ENCODE peak calls at places on chromosome 2, in six cellular contexts. W, E, V, F, Y and U are unnamed samples.
A peak's percentile ranks its signal among the peaks of the same experiment; 100 is the strongest.

GRCh38 chr2:27211241-27211942 is 449 bp upstream of the ATRAID start:
- DNase-seq in Y (no peak), F (peak; percentile 50), E (no peak), W (no peak), V (peak; percentile 96), U (peak; percentile 50)

GRCh38 chr2:46812381-46813024 is 103.1 kb downstream of the MCFD2 start:
- DNase-seq in F (peak; percentile 54), V (no peak), Y (no peak), E (no peak), W (peak; percentile 55), U (no peak)

GRCh38 chr2:99101697-99102096 is 39.8 kb upstream of the C2orf15 start:
- DNase-seq in W (no peak), V (no peak), E (peak; percentile 32), Y (no peak), F (no peak), U (peak; percentile 74)

GRCh38 chr2:63741884-63742583 is 99.7 kb upstream of the UGP2 start:
- DNase-seq in Y (no peak), V (no peak), W (peak; percentile 29), E (no peak), F (peak; percentile 53), U (no peak)

GRCh38 chr2:28649481-28650260 is 102.0 kb upstream of the PPP1CB start:
- DNase-seq in V (no peak), Y (no peak), F (peak; percentile 40), W (no peak), E (peak; percentile 36), U (no peak)

GRCh38 chr2:185583058-185583816 is 155.4 kb upstream of the FSIP2 start:
- DNase-seq in V (no peak), F (no peak), Y (no peak), E (peak; percentile 34), W (peak; percentile 74), U (no peak)

GRCh38 chr2:100580474-100581264 is 17.9 kb downstream of the PDCL3 start:
- DNase-seq in V (no peak), E (no peak), Y (peak; percentile 48), F (peak; percentile 28), W (no peak), U (peak; percentile 64)

GRCh38 chr2:200446612-200447011 is 63.3 kb downstream of the KCTD18 start:
- DNase-seq in Y (no peak), W (no peak), F (no peak), V (no peak), E (no peak), U (no peak)

GRCh38 chr2:96167407-96168013 is 22.3 kb upstream of the DUSP2 start:
- DNase-seq in W (no peak), V (no peak), Y (no peak), E (no peak), F (no peak), U (no peak)

GRCh38 chr2:97998431-97998830 is 2.7 kb upstream of the TMEM131 start:
- DNase-seq in W (no peak), V (no peak), E (no peak), F (no peak), Y (no peak), U (no peak)

GRCh38 chr2:23058435-23058834 is 326.5 kb upstream of the KLHL29 start:
- DNase-seq in W (no peak), E (no peak), V (no peak), Y (no peak), F (no peak), U (no peak)

GRCh38 chr2:235543126-235543750 is 49.4 kb downstream of the AGAP1 start:
- DNase-seq in W (no peak), V (no peak), F (no peak), Y (no peak), E (no peak), U (no peak)

GRCh38 chr2:128615571-128615970 is 296.9 kb upstream of the HS6ST1 start:
- DNase-seq in Y (no peak), V (no peak), W (no peak), F (no peak), E (no peak), U (no peak)

GRCh38 chr2:128302744-128303067 is 16.0 kb downstream of the HS6ST1 start:
- DNase-seq in V (no peak), F (no peak), Y (no peak), E (no peak), W (no peak), U (no peak)

GRCh38 chr2:154532763-154533162 is 165.7 kb upstream of the KCNJ3 start:
- DNase-seq in W (no peak), E (no peak), Y (no peak), F (no peak), V (no peak), U (no peak)

GRCh38 chr2:154537845-154538244 is 160.7 kb upstream of the KCNJ3 start:
- DNase-seq in Y (no peak), F (no peak), E (no peak), V (no peak), W (no peak), U (no peak)

GRCh38 chr2:154533300-154533940 is 165.1 kb upstream of the KCNJ3 start:
- DNase-seq in Y (no peak), E (no peak), W (no peak), F (no peak), V (no peak), U (no peak)

GRCh38 chr2:154532004-154532403 is 166.5 kb upstream of the KCNJ3 start:
- DNase-seq in V (no peak), Y (no peak), W (no peak), E (no peak), F (no peak), U (no peak)

GRCh38 chr2:154537024-154537423 is 161.5 kb upstream of the KCNJ3 start:
- DNase-seq in Y (peak; percentile 20), F (no peak), W (no peak), V (no peak), E (no peak), U (no peak)
- H3K4me3 ChIP-seq in Y (no peak overlapping the region), F (no peak overlapping the region), W (no peak overlapping the region), V (no peak overlapping the region), E (no peak overlapping the region), U (no peak overlapping the region)

GRCh38 chr2:190023860-190024259 is 38.7 kb downstream of the MSTN start:
- DNase-seq in Y (no peak), F (peak; percentile 64), V (peak; percentile 6), W (peak; percentile 53), E (peak; percentile 57), U (peak; percentile 71)
- TF ChIP-seq MYC in Y (no peak), F (no peak), V (no peak), W (no peak), E (no peak), U (peak; percentile 32)

GRCh38 chr2:12347049-12347448 is 369.7 kb upstream of the TRIB2 start:
- DNase-seq in Y (no peak), F (no peak), E (no peak), W (no peak), V (no peak), U (no peak)

GRCh38 chr2:12350821-12351220 is 365.9 kb upstream of the TRIB2 start:
- DNase-seq in F (no peak), V (no peak), Y (no peak), W (no peak), E (no peak), U (no peak)

GRCh38 chr2:12348216-12348615 is 368.5 kb upstream of the TRIB2 start:
- DNase-seq in V (no peak), E (no peak), W (no peak), Y (no peak), F (no peak), U (no peak)

GRCh38 chr2:12352891-12353290 is 363.8 kb upstream of the TRIB2 start:
- DNase-seq in Y (no peak), F (no peak), W (no peak), E (no peak), V (no peak), U (no peak)
- TF ChIP-seq MAX in Y (no peak), F (no peak), W (no peak), E (no peak), V (no peak), U (no peak)

GRCh38 chr2:126776255-126776654 is 120.3 kb downstream of the GYPC start:
- DNase-seq in F (no peak), E (no peak), V (no peak), Y (no peak), W (no peak), U (no peak)

GRCh38 chr2:126778561-126779285 is 120.0 kb upstream of the TEX51 start:
- DNase-seq in E (no peak), F (no peak), Y (no peak), V (no peak), W (no peak), U (no peak)

GRCh38 chr2:126775300-126775985 is 119.5 kb downstream of the GYPC start:
- DNase-seq in E (no peak), W (no peak), Y (no peak), F (no peak), V (no peak), U (no peak)

GRCh38 chr2:126777620-126777978 is 121.1 kb upstream of the TEX51 start:
- DNase-seq in F (no peak), E (no peak), V (no peak), Y (no peak), W (no peak), U (no peak)

DNA sequence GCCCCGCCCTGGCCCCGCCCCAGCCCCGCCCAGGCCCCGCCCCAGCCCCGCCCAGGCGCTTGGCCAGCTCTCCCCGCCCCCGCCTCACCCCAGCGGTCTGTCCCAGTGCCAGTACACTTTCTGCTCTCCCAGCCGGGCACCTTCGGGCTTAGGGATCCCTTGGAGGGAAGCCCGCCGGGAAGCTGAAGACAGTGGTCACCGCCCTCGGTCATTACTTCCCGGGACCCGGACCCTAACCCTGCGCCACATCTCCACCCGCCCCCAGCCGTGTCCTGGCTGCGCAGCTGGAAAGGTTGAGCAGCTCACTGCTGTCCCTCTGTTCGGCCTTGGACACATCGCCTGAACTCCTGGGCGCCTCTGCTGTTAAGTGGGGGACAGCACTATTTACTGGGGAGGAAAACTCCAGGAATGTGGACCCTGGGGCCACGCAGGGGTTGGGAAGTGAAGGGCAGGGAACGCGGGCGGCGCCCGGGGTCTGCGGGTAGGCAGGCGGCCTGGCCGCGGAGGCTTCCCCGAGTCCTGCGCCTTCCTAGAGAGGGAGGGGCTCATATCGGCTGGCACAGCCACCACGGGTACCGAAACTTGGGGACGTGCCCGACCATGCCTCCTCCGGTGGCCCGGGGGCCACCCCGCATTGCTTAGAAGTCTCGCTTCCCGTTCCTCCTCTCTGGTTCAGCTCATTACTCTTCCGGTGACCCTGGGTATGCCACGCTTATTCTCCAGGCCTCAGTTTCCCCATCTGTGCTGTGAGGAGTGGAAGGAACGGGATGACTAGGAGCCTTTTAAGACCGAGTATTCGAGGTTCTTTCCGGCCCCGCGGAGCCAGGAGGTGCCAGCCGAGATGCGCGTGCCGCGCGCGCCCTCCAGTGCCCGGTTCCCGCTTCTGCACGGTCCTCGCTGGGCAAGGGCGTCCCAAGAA is 121.0 kb downstream of the GYPC start:
- DNase-seq in F (peak; percentile 41), V (peak; percentile 79), W (peak; percentile 69), Y (peak; percentile 30), E (peak; percentile 40), U (peak; percentile 82)
- H3K4me3 ChIP-seq in F (no peak overlapping the region), V (peak overlapping the region; percentile 48), W (peak overlapping the region; percentile 51), Y (peak overlapping the region; percentile 70), E (peak overlapping the region; percentile 71), U (peak overlapping the region; percentile 42)